ENCODE peak calls at places on chromosomes 2 and 18, in four cellular contexts. X is IMR-90, D is uterus, L is SK-N-SH. W is an unnamed sample.

GRCh38 chr18:48238206-48238605 is 171.0 kb downstream of the ZBTB7C start:
- DNase-seq in X (no peak), D (no peak), L (no peak), W (no peak)

GRCh38 chr2:119383410-119384140 is 16.8 kb downstream of the DBI start:
- DNase-seq in X (no peak), D (no peak), L (no peak), W (no peak)

GRCh38 chr2:228839506-228839905 is 431.6 kb downstream of the PID1 start:
- DNase-seq in X (no peak), D (peak; percentile 55), L (no peak), W (no peak)

GRCh38 chr2:218860950-218861381 is 1.4 kb downstream of the WNT6 start:
- DNase-seq in X (peak; percentile 37), D (peak; percentile 79), L (peak; percentile 92), W (peak; percentile 11)

GRCh38 chr2:41634686-41635085 is 413.1 kb upstream of the PKDCC start:
- DNase-seq in X (no peak), D (no peak), L (no peak), W (no peak)

GRCh38 chr2:201342923-201343322 is 14.2 kb downstream of the FLACC1 start:
- DNase-seq in X (no peak), D (no peak), L (no peak), W (no peak)

GRCh38 chr2:207876834-207877535 is 107.3 kb upstream of the FZD5 start:
- DNase-seq in X (no peak), D (no peak), L (no peak), W (no peak)

GRCh38 chr2:73980566-73980965 is 4.1 kb upstream of the TET3 start:
- DNase-seq in X (no peak), D (no peak), L (no peak), W (no peak)

GRCh38 chr2:74327627-74328026 is 15.6 kb downstream of the SLC4A5 start:
- DNase-seq in X (no peak), D (no peak), L (no peak), W (no peak)

GRCh38 chr2:236744316-236745105 is 174.9 kb downstream of the ACKR3 start:
- DNase-seq in X (peak; percentile 74), D (no peak), L (no peak), W (peak; percentile 47)

GRCh38 chr2:167237478-167237877 is 349.2 kb downstream of the XIRP2 start:
- DNase-seq in X (no peak), D (no peak), L (no peak), W (no peak)

GRCh38 chr2:46335966-46336436 is 38.8 kb downstream of the EPAS1 start:
- DNase-seq in X (no peak), D (no peak), L (no peak), W (no peak)
- H3K4me3 ChIP-seq in X (no peak overlapping the region), D (peak overlapping the region; percentile 22), L (peak overlapping the region; percentile 50), W (peak overlapping the region; percentile 51)

DNA sequence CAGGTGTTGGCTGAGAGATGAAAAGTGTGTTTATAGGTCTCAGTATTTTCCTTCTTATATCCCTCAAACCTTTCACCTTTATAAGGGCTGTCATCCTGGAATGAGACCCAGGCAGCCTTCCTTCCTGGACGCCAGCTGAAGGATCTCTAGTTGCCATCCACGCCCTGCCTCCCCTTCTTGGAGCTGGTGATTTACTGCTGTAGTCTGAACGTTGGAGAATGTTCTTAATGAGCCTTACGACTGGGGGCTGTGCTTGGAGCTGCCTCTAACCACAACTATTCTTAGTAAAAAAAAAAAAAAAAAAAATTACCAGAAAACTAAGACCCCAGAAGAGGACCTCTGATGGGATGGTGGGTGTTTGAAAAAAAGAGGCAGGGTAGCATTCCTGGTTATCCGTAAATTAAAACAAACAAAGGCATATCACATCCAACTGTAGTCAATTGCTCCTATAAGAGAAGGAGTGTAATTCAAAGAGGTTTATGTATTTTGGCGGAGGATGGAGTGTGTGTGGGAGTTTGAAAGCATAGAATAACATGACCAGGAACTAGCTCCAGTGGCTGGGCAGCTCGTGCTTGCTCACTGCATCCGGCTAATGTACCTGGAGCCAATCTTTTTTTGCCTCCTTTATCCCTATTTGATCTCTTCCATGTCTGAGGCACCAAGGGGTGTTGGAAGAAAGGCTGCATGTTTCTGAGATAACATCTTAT is 105.4 kb downstream of the QPCT start:
- DNase-seq in X (peak; percentile 54), D (peak; percentile 79), L (no peak), W (no peak)
- H3K9me3 ChIP-seq in X (no peaks in the 10 kb centered on the region), D (no peaks in the 10 kb centered on the region), L (no peaks in the 10 kb centered on the region), W (no peaks in the 10 kb centered on the region)

GRCh38 chr2:157938556-157938955 is 62.4 kb upstream of the ACVR1 start:
- DNase-seq in X (no peak), D (no peak), L (no peak), W (no peak)
- H3K4me3 ChIP-seq in X (no peak overlapping the region), D (no peak overlapping the region), L (no peak overlapping the region), W (no peak overlapping the region)

GRCh38 chr2:81703831-81704230 is 1399.3 kb upstream of the LRRTM1 start:
- DNase-seq in X (no peak), D (no peak), L (no peak), W (no peak)

GRCh38 chr2:81706856-81707255 is 1402.3 kb upstream of the LRRTM1 start:
- DNase-seq in X (no peak), D (no peak), L (no peak), W (no peak)
- H3K9me3 ChIP-seq in X (peaks cover 2% of the 10 kb centered on the region), D (no peaks in the 10 kb centered on the region), L (no peaks in the 10 kb centered on the region), W (no peaks in the 10 kb centered on the region)

GRCh38 chr2:98463081-98463481 is 18.4 kb downstream of the INPP4A start:
- DNase-seq in X (no peak), D (no peak), L (no peak), W (no peak)

GRCh38 chr2:98464772-98465310 is 20.2 kb downstream of the INPP4A start:
- DNase-seq in X (no peak), D (no peak), L (no peak), W (no peak)

GRCh38 chr2:98461650-98462049 is 17.0 kb downstream of the INPP4A start:
- DNase-seq in X (no peak), D (no peak), L (no peak), W (no peak)

GRCh38 chr2:98463988-98464771 is 19.5 kb downstream of the INPP4A start:
- DNase-seq in X (no peak), D (no peak), L (no peak), W (no peak)

DNA sequence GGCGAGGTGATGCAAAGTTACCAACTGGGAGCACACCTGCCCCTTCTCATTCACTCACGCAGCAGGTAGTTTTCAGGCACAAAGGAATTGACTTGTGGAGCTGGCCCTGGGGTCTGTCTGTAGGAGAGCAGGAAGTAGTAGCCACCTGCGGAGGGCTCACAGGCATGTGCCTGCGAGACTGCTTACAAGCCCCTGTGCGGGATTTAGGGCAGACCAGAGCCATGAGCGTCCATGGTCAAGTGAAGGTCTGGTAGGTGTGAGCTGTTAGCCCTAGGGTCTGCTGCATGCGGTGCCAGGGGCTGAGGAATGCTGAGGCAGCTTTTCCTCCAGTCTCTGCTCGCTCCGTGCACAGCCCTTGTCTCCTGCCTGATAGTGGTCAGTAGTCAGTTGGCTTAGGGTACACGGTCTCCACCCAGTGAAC is 18.9 kb downstream of the INPP4A start:
- DNase-seq in X (no peak), D (no peak), L (no peak), W (no peak)
- H3K4me3 ChIP-seq in X (no peak overlapping the region), D (no peak overlapping the region), L (no peak overlapping the region), W (no peak overlapping the region)

W was measured in AG04450.